ENCODE peak calls at places on chromosomes 12 and 14, in six cellular contexts. G, H, V, U, C and F are unnamed samples.

GRCh38 chr14:52706724-52707706 is at the start of gene PSMC6:
- DNase-seq in G (peak; percentile 97), H (peak; percentile 96), V (peak; percentile 95), U (peak; percentile 94), C (peak; percentile 78), F (peak; percentile 97)

GRCh38 chr12:89980236-89980635 is 271.6 kb upstream of the ATP2B1 start:
- DNase-seq in G (no peak), H (no peak), V (no peak), U (peak; percentile 45), C (no peak), F (no peak)

GRCh38 chr12:85575115-85576096 is 260.8 kb downstream of the RASSF9 start:
- DNase-seq in G (no peak), H (no peak), V (no peak), U (peak; percentile 75), C (peak; percentile 54), F (no peak)

GRCh38 chr12:26870491-26871419 is 37.8 kb upstream of the ITPR2 start:
- DNase-seq in G (no peak), H (peak; percentile 58), V (peak; percentile 92), U (no peak), C (peak; percentile 33), F (peak; percentile 29)

GRCh38 chr12:20370001-20370381 is 1.7 kb downstream of the PDE3A start:
- DNase-seq in G (no peak), H (no peak), V (no peak), U (peak; percentile 18), C (no peak), F (no peak)

GRCh38 chr12:101802486-101802885 is 28.3 kb downstream of the GNPTAB start:
- DNase-seq in G (no peak), H (no peak), V (no peak), U (no peak), C (no peak), F (no peak)

GRCh38 chr12:12999276-12999958 is 648 bp downstream of the HEBP1 start:
- DNase-seq in G (peak; percentile 28), H (no peak), V (no peak), U (peak; percentile 83), C (no peak), F (no peak)

GRCh38 chr14:48398675-48399282 is 723.4 kb upstream of the MDGA2 start:
- DNase-seq in G (no peak), H (no peak), V (no peak), U (no peak), C (peak; percentile 33), F (no peak)

GRCh38 chr14:50542941-50543418 is 10.6 kb upstream of the MAP4K5 start:
- DNase-seq in G (no peak), H (peak; percentile 34), V (no peak), U (peak; percentile 51), C (peak; percentile 51), F (no peak)

GRCh38 chr14:96285667-96286066 is 29.7 kb downstream of the BDKRB1 start:
- DNase-seq in G (peak; percentile 65), H (no peak), V (no peak), U (peak; percentile 23), C (no peak), F (no peak)

GRCh38 chr14:32343926-32344430 is 14.9 kb downstream of the AKAP6 start:
- DNase-seq in G (no peak), H (no peak), V (no peak), U (no peak), C (no peak), F (no peak)

GRCh38 chr14:64364907-64365306 is 23.2 kb upstream of the MTHFD1 start:
- DNase-seq in G (no peak), H (no peak), V (no peak), U (peak; percentile 75), C (no peak), F (no peak)

GRCh38 chr12:54036620-54037359 is 3.9 kb downstream of the HOXC5 start:
- DNase-seq in G (no peak), H (no peak), V (peak; percentile 48), U (peak; percentile 98), C (no peak), F (peak; percentile 44)

GRCh38 chr12:47811581-47812484 is 7.9 kb downstream of the HDAC7 start:
- DNase-seq in G (no peak), H (no peak), V (no peak), U (peak; percentile 95), C (no peak), F (peak; percentile 74)

DNA sequence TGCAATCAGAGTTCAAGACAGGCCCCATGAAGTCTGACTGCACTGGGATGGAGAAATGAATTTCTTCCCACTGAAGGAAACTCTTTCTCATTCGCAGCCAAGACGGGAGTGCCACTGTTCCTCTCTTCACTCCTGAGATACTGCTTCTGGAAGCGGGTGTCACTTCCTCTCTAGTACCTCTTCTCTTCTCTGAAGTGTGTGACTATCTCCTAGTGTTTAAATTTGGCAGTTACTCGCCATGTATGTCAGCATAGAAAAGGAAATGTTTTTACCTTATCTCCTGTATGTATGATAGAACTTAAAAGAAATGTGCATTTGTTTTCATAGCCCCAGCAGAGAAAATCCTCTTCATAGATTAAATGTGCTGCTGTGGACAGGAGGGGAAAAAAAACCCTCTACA is 215.3 kb downstream of the ANO6 start:
- DNase-seq in G (no peak), H (no peak), V (no peak), U (no peak), C (no peak), F (no peak)
- H3K4me1 ChIP-seq in G (no peaks in the 10 kb centered on the region), H (no peaks in the 10 kb centered on the region), V (no peaks in the 10 kb centered on the region), U (peaks cover 4% of the 10 kb centered on the region), C (no peaks in the 10 kb centered on the region), F (peaks cover 11% of the 10 kb centered on the region)

GRCh38 chr14:73743431-73743931 is 29.3 kb upstream of the PNMA1 start:
- DNase-seq in G (no peak), H (peak; percentile 60), V (no peak), U (peak; percentile 89), C (no peak), F (peak; percentile 73)
- H3K4me3 ChIP-seq in G (no peak overlapping the region), H (no peak overlapping the region), V (no peak overlapping the region), U (no peak overlapping the region), C (no peak overlapping the region), F (no peak overlapping the region)

GRCh38 chr14:75247939-75248338 is 30.7 kb upstream of the FOS start:
- DNase-seq in G (no peak), H (no peak), V (no peak), U (no peak), C (no peak), F (no peak)
- H3K27ac ChIP-seq in G (no peak overlapping the region), H (no peak overlapping the region), V (no peak overlapping the region), U (no peak overlapping the region), C (no peak overlapping the region), F (peak overlapping the region; percentile 95)

GRCh38 chr12:10562306-10562933 is 51.0 kb downstream of the MAGOHB start:
- DNase-seq in G (no peak), H (no peak), V (no peak), U (peak; percentile 78), C (peak; percentile 48), F (no peak)
- H3K4me1 ChIP-seq in G (no peaks in the 10 kb centered on the region), H (no peaks in the 10 kb centered on the region), V (no peaks in the 10 kb centered on the region), U (peaks cover 6% of the 10 kb centered on the region), C (no peaks in the 10 kb centered on the region), F (no peaks in the 10 kb centered on the region)